ENCODE peak calls at places on chromosomes 6 and 20, in seven cellular contexts. C is neural crest cell, H is mesothelial cell of epicardium, N is nephron progenitor cell, L is bronchial epithelial cell, W is fibroblast of lung, A is astrocyte of the cerebellum. T is an unnamed sample.

GRCh38 chr6:9896806-9897205 is 518.1 kb downstream of the TFAP2A start:
- DNase-seq in C (no peak), L (peak), W (no peak), A (no peak), N (no peak), H (no peak), T (no peak)

GRCh38 chr20:47667531-47668312 is 117.6 kb downstream of the SULF2 start:
- DNase-seq in H (no peak), A (no peak), C (no peak), N (no peak), L (no peak), W (no peak), T (no peak)

GRCh38 chr6:122730775-122731386 is 48.6 kb upstream of the FABP7 start:
- DNase-seq in A (peak), C (peak), L (peak), H (no peak), W (no peak), N (peak), T (no peak)

GRCh38 chr6:151675746-151676459 is 131.6 kb upstream of the ESR1 start:
- DNase-seq in W (peak), N (peak), H (peak), A (no peak), L (peak), C (peak), T (peak)

GRCh38 chr6:551405-551804 is 105.5 kb downstream of the HUS1B start:
- DNase-seq in W (peak), C (no peak), H (no peak), N (peak), L (peak), A (no peak), T (no peak)

GRCh38 chr6:92124126-92124525 is 1295.2 kb downstream of the EPHA7 start:
- DNase-seq in W (peak), A (peak), H (no peak), N (no peak), L (peak), C (no peak), T (no peak)

GRCh38 chr6:134115715-134116074 is 63.3 kb upstream of the SLC2A12 start:
- DNase-seq in L (no peak), H (no peak), N (no peak), W (no peak), C (no peak), A (no peak), T (no peak)

GRCh38 chr20:51801220-51801991 is 915 bp downstream of the SALL4 start:
- DNase-seq in N (peak), H (peak), L (no peak), C (peak), W (no peak), A (no peak), T (no peak)

GRCh38 chr6:28811873-28812272 is 111.9 kb downstream of the TRIM27 start:
- DNase-seq in L (peak), C (no peak), W (peak), A (no peak), H (no peak), N (no peak), T (no peak)

GRCh38 chr6:143592335-143592734 is 80.8 kb upstream of the FUCA2 start:
- DNase-seq in L (peak), H (no peak), N (no peak), W (no peak), A (no peak), C (no peak), T (no peak)

GRCh38 chr6:684831-685636 is 7.9 kb downstream of the EXOC2 start:
- DNase-seq in A (no peak), C (no peak), L (peak), N (no peak), W (peak), H (no peak), T (no peak)

GRCh38 chr6:6330407-6330806 is 9.9 kb upstream of the F13A1 start:
- DNase-seq in C (no peak), H (no peak), W (no peak), A (no peak), L (no peak), N (no peak), T (no peak)

GRCh38 chr20:8394308-8394945 is 262.4 kb downstream of the PLCB1 start:
- DNase-seq in H (no peak), C (no peak), L (peak), N (no peak), W (peak), A (no peak), T (no peak)

GRCh38 chr6:593907-594212 is 63.0 kb downstream of the HUS1B start:
- DNase-seq in A (no peak), C (no peak), L (no peak), W (no peak), H (no peak), N (no peak), T (no peak)

GRCh38 chr6:2157441-2158127 is 87.8 kb downstream of the GMDS start:
- DNase-seq in C (no peak), A (peak), H (no peak), W (peak), L (peak), N (no peak), T (no peak)

GRCh38 chr20:4449977-4450715 is 271.6 kb upstream of the PRND start:
- DNase-seq in H (no peak), N (no peak), W (peak), L (peak), A (peak), C (no peak), T (no peak)

GRCh38 chr6:42104095-42104806 is 38.2 kb downstream of the C6orf132 start:
- DNase-seq in N (peak), C (peak), A (no peak), L (no peak), W (peak), H (peak), T (peak)

GRCh38 chr6:18752278-18753057 is 365.3 kb downstream of the RNF144B start:
- DNase-seq in H (no peak), A (no peak), L (no peak), W (no peak), N (no peak), C (no peak), T (no peak)

GRCh38 chr6:16335176-16335575 is 96.8 kb downstream of the GMPR start:
- DNase-seq in A (no peak), H (no peak), W (no peak), C (no peak), L (no peak), N (no peak), T (no peak)

GRCh38 chr6:89934685-89935366 is 40.6 kb downstream of the GJA10 start:
- DNase-seq in L (no peak), A (no peak), H (no peak), N (no peak), C (no peak), W (no peak), T (no peak)

GRCh38 chr20:46438156-46438750 is 31.8 kb upstream of the ELMO2 start:
- DNase-seq in A (peak), W (peak), N (no peak), C (no peak), H (no peak), L (peak), T (no peak)

GRCh38 chr20:49814057-49814675 is 1.5 kb downstream of the SLC9A8 start:
- DNase-seq in H (no peak), N (no peak), L (peak), W (no peak), A (no peak), C (no peak), T (no peak)

GRCh38 chr6:150729188-150729748 is 129.6 kb downstream of the PLEKHG1 start:
- DNase-seq in C (no peak), L (no peak), W (no peak), N (no peak), H (no peak), A (no peak), T (no peak)

GRCh38 chr6:125974214-125974866 is 12.0 kb upstream of the TRMT11 start:
- DNase-seq in W (peak), H (no peak), A (peak), N (no peak), C (no peak), L (peak), T (no peak)

GRCh38 chr20:49593441-49594142 is 25.7 kb upstream of the PTGIS start:
- DNase-seq in L (no peak), C (no peak), A (no peak), W (no peak), H (no peak), N (no peak), T (no peak)

GRCh38 chr6:25084508-25084833 is 148.7 kb upstream of the RIPOR2 start:
- DNase-seq in N (no peak), C (no peak), H (no peak), A (no peak), L (no peak), W (no peak), T (no peak)

GRCh38 chr20:33862709-33863403 is 51.7 kb downstream of the CHMP4B start:
- DNase-seq in A (peak), C (peak), L (no peak), H (peak), N (peak), W (peak), T (peak)

GRCh38 chr6:2953098-2953497 is 18.3 kb downstream of the SERPINB6 start:
- DNase-seq in W (no peak), H (no peak), N (no peak), L (no peak), A (no peak), C (no peak), T (no peak)

GRCh38 chr6:15329154-15329781 is 83.4 kb downstream of the JARID2 start:
- DNase-seq in N (no peak), H (no peak), A (peak), C (no peak), L (peak), W (peak), T (no peak)

GRCh38 chr20:37903317-37904007 is 535 bp downstream of the VSTM2L start:
- DNase-seq in A (no peak), W (no peak), N (no peak), C (no peak), H (no peak), L (no peak), T (peak)

GRCh38 chr6:24504642-24505586 is 10.1 kb downstream of the ALDH5A1 start:
- DNase-seq in A (no peak), C (no peak), W (peak), N (no peak), L (peak), H (no peak), T (no peak)

GRCh38 chr6:73710470-73710869 is 14.5 kb downstream of the CD109 start:
- DNase-seq in C (no peak), H (no peak), W (peak), L (peak), A (peak), N (no peak), T (no peak)

GRCh38 chr6:57262491-57262890 is 40.4 kb upstream of the RAB23 start:
- DNase-seq in H (no peak), W (peak), L (no peak), C (no peak), N (no peak), A (peak), T (no peak)

GRCh38 chr6:139679516-139680179 is 305.2 kb upstream of the CITED2 start:
- DNase-seq in L (peak), W (no peak), H (no peak), A (no peak), C (no peak), N (no peak), T (no peak)

GRCh38 chr6:14472964-14473363 is 355.4 kb downstream of the CD83 start:
- DNase-seq in C (no peak), N (no peak), W (peak), H (no peak), A (no peak), L (no peak), T (no peak)

GRCh38 chr6:101294676-101295075 is 98.8 kb upstream of the GRIK2 start:
- DNase-seq in H (no peak), W (peak), C (no peak), A (peak), N (no peak), L (peak), T (no peak)

GRCh38 chr6:133892444-133893323 is 3.8 kb downstream of the TCF21 start:
- DNase-seq in N (peak), H (no peak), L (no peak), A (no peak), C (no peak), W (no peak), T (no peak)

DNA sequence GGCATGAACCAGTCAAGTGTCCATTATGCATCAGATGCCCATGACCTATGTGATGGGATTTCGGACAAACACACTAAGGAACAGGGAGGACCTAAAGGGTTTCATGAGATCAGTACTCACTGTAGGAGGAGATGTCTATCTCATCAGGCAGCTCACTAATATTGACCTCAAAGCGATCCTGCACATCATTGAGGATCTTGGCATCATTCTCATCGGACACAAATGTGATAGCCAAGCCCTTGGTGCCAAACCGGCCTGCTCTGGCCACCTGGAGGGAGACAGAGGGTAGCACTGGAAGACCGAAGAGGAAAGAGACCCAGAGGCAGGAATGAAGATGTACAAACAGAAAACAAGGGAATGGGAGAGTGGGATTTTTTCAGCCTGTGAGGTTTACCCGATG is 1.9 kb downstream of the MCCD1 start:
- DNase-seq in L (no peak), A (no peak), N (no peak), H (no peak), W (no peak), C (no peak), T (no peak)
- TF ChIP-seq CTCF in L (no peak), A (no peak), N (no peak), H (no peak), W (no peak), C (no peak), T (no peak)

GRCh38 chr6:69984506-69984905 is 118.2 kb downstream of the COL19A1 start:
- DNase-seq in A (no peak), L (no peak), H (no peak), N (no peak), C (no peak), W (no peak), T (no peak)

GRCh38 chr6:69980624-69981023 is 114.3 kb downstream of the COL19A1 start:
- DNase-seq in H (no peak), W (no peak), L (no peak), C (no peak), A (no peak), N (no peak), T (no peak)

GRCh38 chr6:69988458-69989126 is 122.2 kb downstream of the COL19A1 start:
- DNase-seq in C (no peak), N (no peak), L (no peak), H (no peak), W (no peak), A (no peak), T (no peak)

GRCh38 chr6:69987550-69987949 is 121.2 kb downstream of the COL19A1 start:
- DNase-seq in A (no peak), L (no peak), W (no peak), C (no peak), H (no peak), N (no peak), T (no peak)

GRCh38 chr6:69985180-69985579 is 118.8 kb downstream of the COL19A1 start:
- DNase-seq in C (no peak), H (no peak), A (no peak), W (no peak), L (peak), N (no peak), T (no peak)
- TF ChIP-seq CTCF in C (no peak), H (no peak), A (no peak), W (no peak), L (no peak), N (no peak), T (no peak)

GRCh38 chr6:128554302-128554701 is 33.9 kb upstream of the PTPRK start:
- DNase-seq in L (peak), W (peak), H (no peak), N (no peak), C (no peak), A (no peak), T (no peak)
- TF ChIP-seq CTCF in L (peak), W (peak), H (no peak), N (no peak), C (peak), A (peak), T (no peak)

GRCh38 chr6:20905377-20905776 is 371.1 kb downstream of the CDKAL1 start:
- DNase-seq in H (no peak), W (no peak), A (no peak), C (no peak), N (no peak), L (no peak), T (no peak)

GRCh38 chr6:20909621-20910020 is 375.4 kb downstream of the CDKAL1 start:
- DNase-seq in C (no peak), N (no peak), A (no peak), W (no peak), L (no peak), H (no peak), T (no peak)

GRCh38 chr6:20911826-20912225 is 377.6 kb downstream of the CDKAL1 start:
- DNase-seq in L (no peak), C (no peak), N (no peak), W (no peak), A (no peak), H (no peak), T (no peak)

GRCh38 chr6:20906938-20907337 is 372.7 kb downstream of the CDKAL1 start:
- DNase-seq in H (no peak), L (peak), N (no peak), C (no peak), A (peak), W (peak), T (no peak)

DNA sequence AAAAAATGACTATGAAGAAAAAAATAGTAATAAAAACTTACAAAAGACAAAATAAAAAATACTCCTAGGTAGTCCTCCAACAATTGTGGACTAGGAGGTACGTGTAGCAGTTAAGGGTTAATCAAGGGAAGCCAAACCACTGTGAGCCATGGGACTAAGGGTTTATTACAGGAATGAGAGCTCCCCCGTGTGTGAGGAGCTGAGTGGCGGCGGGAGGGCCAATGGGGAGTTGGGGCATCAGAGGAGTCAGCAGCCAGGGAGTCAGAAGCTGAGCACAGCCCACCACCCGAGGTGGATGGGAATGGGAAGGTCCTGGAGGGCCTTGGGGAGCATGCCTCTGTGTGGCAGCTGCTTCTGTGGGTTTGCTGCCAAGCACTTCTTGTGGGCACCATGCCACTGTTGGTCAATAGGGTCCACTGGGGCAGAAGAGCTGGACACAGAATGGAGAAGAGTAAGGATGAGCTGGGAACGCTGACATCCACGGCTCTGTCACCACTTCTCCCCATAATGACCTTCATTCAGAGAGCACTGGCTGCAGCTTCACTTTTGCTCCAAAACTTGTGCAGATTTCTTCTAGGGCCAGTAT is 373.3 kb downstream of the CDKAL1 start:
- DNase-seq in C (no peak), N (no peak), A (no peak), L (no peak), W (no peak), H (no peak), T (no peak)
- TF ChIP-seq CTCF in C (no peak), N (no peak), A (no peak), L (no peak), W (no peak), H (no peak), T (no peak)

DNA sequence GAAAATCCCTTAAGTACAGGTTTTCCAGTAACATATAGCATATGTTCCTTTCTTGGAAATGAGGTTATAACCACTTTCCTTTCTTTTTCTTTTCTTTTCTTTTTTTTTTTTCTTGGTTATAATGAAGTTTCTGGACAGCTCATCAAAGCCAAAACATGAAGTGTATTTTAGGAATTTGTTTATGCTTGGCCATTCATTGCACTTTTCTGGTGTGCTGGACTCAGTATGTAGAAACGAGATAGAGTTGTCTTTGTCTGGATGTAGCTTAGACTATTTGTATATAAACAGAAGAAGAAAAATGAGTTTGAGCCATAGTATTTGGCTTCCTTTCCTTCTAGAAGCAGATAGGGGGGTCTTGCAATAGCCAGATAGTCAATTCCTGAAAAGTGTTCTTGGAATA is 119.6 kb downstream of the SASH1 start:
- DNase-seq in H (no peak), C (no peak), N (no peak), L (no peak), W (peak), A (no peak), T (no peak)
- TF ChIP-seq CTCF in H (no peak), C (no peak), N (no peak), L (no peak), W (no peak), A (no peak), T (no peak)

GRCh38 chr20:20712474-20713243 is at the start of gene RALGAPA2:
- DNase-seq in N (peak), C (peak), L (peak), A (peak), H (peak), W (peak), T (peak)
- TF ChIP-seq CTCF in N (no peak), C (no peak), L (no peak), A (no peak), H (no peak), W (no peak), T (no peak)

GRCh38 chr6:137372532-137372931 is 121.7 kb downstream of the OLIG3 start:
- DNase-seq in A (no peak), W (no peak), H (no peak), C (no peak), N (no peak), L (no peak), T (no peak)

GRCh38 chr6:137373296-137373695 is 120.9 kb downstream of the OLIG3 start:
- DNase-seq in N (no peak), H (no peak), C (no peak), L (no peak), A (no peak), W (no peak), T (no peak)

GRCh38 chr6:137369135-137369534 is 125.1 kb downstream of the OLIG3 start:
- DNase-seq in N (no peak), W (no peak), H (no peak), A (no peak), L (no peak), C (no peak), T (no peak)

GRCh38 chr6:137371634-137372016 is 122.6 kb downstream of the OLIG3 start:
- DNase-seq in H (no peak), N (no peak), L (no peak), W (no peak), C (no peak), A (no peak), T (no peak)

GRCh38 chr6:137370871-137371633 is 123.1 kb downstream of the OLIG3 start:
- DNase-seq in N (no peak), L (no peak), C (no peak), A (no peak), W (no peak), H (no peak), T (no peak)
- TF ChIP-seq CTCF in N (no peak), L (peak), C (peak), A (no peak), W (peak), H (no peak), T (no peak)